ENCODE peak calls at places on chromosomes 7 and 10, in four cellular contexts. H, G, Y and N are unnamed samples.

GRCh38 chr10:85646312-85646711 is 720.3 kb downstream of the GRID1 start:
- DNase-seq in H (no peak), G (no peak), Y (no peak), N (no peak)

GRCh38 chr7:1325646-1326510 is 93.2 kb downstream of the UNCX start:
- DNase-seq in H (no peak), G (peak; percentile 53), Y (no peak), N (no peak)

GRCh38 chr7:25893436-25893835 is 258.6 kb upstream of the NFE2L3 start:
- DNase-seq in H (no peak), G (no peak), Y (no peak), N (no peak)

GRCh38 chr7:20219446-20220292 is 2.5 kb upstream of the MACC1 start:
- DNase-seq in H (peak; percentile 72), G (peak; percentile 80), Y (peak; percentile 99), N (no peak)

GRCh38 chr7:74104702-74105101 is 21.1 kb downstream of the LIMK1 start:
- DNase-seq in H (no peak), G (no peak), Y (no peak), N (no peak)

GRCh38 chr7:55550010-55550409 is 22.3 kb downstream of the VOPP1 start:
- DNase-seq in H (no peak), G (no peak), Y (no peak), N (no peak)

GRCh38 chr10:90179696-90180407 is 478.5 kb downstream of the KIF20B start:
- DNase-seq in H (no peak), G (no peak), Y (no peak), N (no peak)

GRCh38 chr10:7788640-7789335 is 811 bp downstream of the ATP5F1C start:
- DNase-seq in H (no peak), G (no peak), Y (no peak), N (no peak)

GRCh38 chr7:78345979-78346378 is 547.4 kb downstream of the PHTF2 start:
- DNase-seq in H (no peak), G (no peak), Y (no peak), N (no peak)

GRCh38 chr10:113454341-113455061 is 98.4 kb upstream of the HABP2 start:
- DNase-seq in H (no peak), G (peak; percentile 69), Y (no peak), N (no peak)

GRCh38 chr7:37367010-37367409 is 81.7 kb downstream of the ELMO1 start:
- DNase-seq in H (no peak), G (no peak), Y (no peak), N (no peak)

GRCh38 chr7:97009753-97010732 is 4.7 kb downstream of the DLX6 start:
- DNase-seq in H (no peak), G (no peak), Y (no peak), N (no peak)

GRCh38 chr7:27210441-27211083 is 10.7 kb upstream of the HOXA13 start:
- DNase-seq in H (no peak), G (peak; percentile 82), Y (no peak), N (no peak)

GRCh38 chr7:155796381-155797261 is 15.6 kb downstream of the SHH start:
- DNase-seq in H (no peak), G (no peak), Y (no peak), N (peak; percentile 63)

GRCh38 chr7:973312-973711 is 2.0 kb downstream of the COX19 start:
- DNase-seq in H (no peak), G (no peak), Y (no peak), N (no peak)

GRCh38 chr7:131745645-131746248 is 189.3 kb upstream of the PODXL start:
- DNase-seq in H (no peak), G (no peak), Y (no peak), N (peak; percentile 13)

GRCh38 chr7:106111671-106112117 is 418 bp downstream of the SYPL1 start:
- DNase-seq in H (no peak), G (peak; percentile 87), Y (no peak), N (no peak)

GRCh38 chr7:137820677-137821420 is 25.9 kb downstream of the DGKI start:
- DNase-seq in H (peak; percentile 70), G (peak; percentile 68), Y (no peak), N (no peak)

DNA sequence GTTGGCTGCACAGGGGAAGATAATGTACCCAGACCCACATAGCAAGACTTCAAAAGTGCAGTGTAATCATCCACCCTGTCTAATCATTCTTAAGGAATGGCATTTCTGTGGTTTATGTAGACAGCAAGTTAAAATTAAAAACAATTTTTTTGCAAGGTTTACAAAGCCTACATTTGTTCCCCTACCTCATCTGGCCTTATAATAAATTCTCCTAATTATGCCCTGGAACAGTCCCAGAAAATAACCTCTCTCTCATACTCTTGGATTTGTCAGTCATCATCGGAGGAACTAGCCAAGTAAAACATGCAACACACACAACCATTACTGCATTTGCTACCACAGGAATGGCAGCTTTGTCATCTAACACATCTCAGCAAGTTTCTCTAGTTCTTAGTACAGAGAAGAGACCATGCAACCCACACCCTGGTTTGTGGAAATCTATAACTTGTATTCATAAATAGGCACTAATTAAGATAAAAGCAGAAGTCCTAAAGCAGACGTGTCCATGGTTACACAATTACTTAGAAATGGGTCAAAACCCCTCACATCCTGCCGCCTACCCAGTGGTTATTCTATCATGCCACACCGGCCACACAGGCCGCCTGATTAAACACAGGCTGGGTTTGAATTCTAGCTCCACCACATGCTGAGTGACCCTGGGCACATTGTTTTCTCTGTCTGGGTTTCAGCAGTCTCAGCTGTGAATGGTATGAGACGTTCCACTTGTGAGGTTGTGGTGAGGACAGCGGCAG is 19.0 kb downstream of the ABLIM1 start:
- DNase-seq in H (no peak), G (no peak), Y (peak; percentile 27), N (no peak)
- TF ChIP-seq EP300 in H (no peak), G (no peak), Y (no peak), N (no peak)

GRCh38 chr7:81213394-81213793 is 294.5 kb upstream of the SEMA3C start:
- DNase-seq in H (no peak), G (no peak), Y (no peak), N (no peak)

GRCh38 chr7:81211204-81211603 is 292.4 kb upstream of the SEMA3C start:
- DNase-seq in H (no peak), G (no peak), Y (no peak), N (no peak)

GRCh38 chr7:81209059-81209458 is 290.2 kb upstream of the SEMA3C start:
- DNase-seq in H (no peak), G (no peak), Y (no peak), N (no peak)

GRCh38 chr7:81210092-81211064 is 291.5 kb upstream of the SEMA3C start:
- DNase-seq in H (no peak), G (no peak), Y (no peak), N (no peak)

GRCh38 chr7:81211617-81212016 is 292.8 kb upstream of the SEMA3C start:
- DNase-seq in H (no peak), G (no peak), Y (no peak), N (no peak)
- H3K27ac ChIP-seq in H (no peak overlapping the region), G (no peak overlapping the region), Y (no peak overlapping the region), N (no peak overlapping the region)

DNA sequence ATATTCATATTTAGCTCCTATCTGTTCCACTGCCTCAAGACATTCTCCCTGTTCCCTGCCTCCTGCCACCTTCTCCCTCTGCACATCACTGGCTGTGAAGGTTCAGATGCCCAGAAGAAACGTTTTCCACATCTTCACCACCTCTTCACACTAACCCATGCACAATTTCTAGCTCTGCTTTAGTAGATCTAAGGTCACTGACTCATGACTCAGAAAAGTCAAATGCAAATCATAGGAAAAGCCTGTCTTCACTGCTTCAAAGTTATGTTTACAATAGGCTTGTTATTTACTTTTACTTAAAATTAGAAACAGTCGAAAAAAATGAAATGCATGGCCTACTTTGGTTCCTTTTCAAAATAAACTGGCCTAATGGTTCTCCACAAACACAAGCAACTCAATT is 2.5 kb downstream of the SCRN1 start:
- DNase-seq in H (no peak), G (no peak), Y (no peak), N (no peak)
- H3K4me3 ChIP-seq in H (no peak overlapping the region), G (no peak overlapping the region), Y (peak overlapping the region; percentile 85), N (no peak overlapping the region)

DNA sequence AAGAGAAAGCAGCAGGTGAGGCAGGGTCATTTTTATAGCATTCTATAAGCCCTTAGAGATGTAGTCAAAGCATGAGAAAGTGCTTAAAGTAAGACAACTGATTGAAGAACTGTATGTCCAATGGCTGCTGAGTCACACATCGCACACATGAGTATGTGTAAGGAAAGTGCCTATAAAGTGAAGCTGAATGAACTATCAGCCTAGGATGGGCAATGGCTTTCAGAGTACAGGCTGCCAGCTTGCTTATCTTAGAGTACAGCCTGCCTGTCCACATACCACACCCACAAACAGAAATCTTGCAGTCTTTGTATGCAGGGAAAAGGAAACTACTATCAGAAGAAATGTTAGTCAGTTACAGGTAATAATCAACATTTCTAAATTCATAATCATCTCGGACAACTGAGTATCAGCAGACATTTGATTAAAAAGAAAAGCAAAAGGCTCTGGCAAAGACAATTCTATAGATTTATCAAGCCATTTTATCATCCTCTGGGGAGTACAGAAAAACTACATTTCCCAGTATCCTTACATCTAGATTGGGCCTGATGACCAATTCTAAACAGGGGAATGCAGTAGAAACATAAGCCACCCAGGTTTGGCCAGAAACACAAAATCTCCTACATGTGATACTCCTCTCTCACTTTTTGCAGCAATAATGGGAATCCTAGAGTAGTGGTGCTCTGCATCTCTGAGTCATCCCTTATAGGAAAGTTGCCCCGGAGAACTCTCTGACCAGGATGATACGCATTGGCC is 16.2 kb upstream of the EPHB6 start:
- DNase-seq in H (no peak), G (no peak), Y (no peak), N (no peak)
- TF ChIP-seq EP300 in H (no peak), G (no peak), Y (no peak), N (no peak)

GRCh38 chr10:132437511-132437910 is 40.5 kb downstream of the PWWP2B start:
- DNase-seq in H (no peak), G (no peak), Y (no peak), N (no peak)

GRCh38 chr10:132439025-132439388 is 42.0 kb downstream of the PWWP2B start:
- DNase-seq in H (no peak), G (no peak), Y (no peak), N (no peak)

GRCh38 chr10:132440791-132441565 is 44.0 kb downstream of the PWWP2B start:
- DNase-seq in H (no peak), G (no peak), Y (no peak), N (no peak)

GRCh38 chr10:132438091-132439024 is 41.4 kb downstream of the PWWP2B start:
- DNase-seq in H (no peak), G (no peak), Y (no peak), N (no peak)

GRCh38 chr10:132439424-132440163 is 42.6 kb downstream of the PWWP2B start:
- DNase-seq in H (no peak), G (no peak), Y (no peak), N (no peak)
- H3K27ac ChIP-seq in H (no peak overlapping the region), G (no peak overlapping the region), Y (no peak overlapping the region), N (no peak overlapping the region)

DNA sequence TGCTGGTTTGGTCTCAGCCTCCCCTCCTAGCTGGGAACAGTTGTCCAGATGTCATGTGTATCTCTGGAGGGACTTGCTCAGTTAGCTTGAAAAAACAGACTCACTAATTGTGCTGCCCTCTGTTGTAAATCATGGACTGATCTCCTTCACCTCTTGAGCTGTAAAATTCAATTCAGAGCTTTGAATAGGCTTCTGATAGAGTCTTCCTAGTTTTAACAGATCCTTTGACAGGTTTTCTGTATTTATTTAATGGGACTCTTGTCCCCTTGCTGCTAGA is 405.2 kb downstream of the ADRA2A start:
- DNase-seq in H (no peak), G (no peak), Y (no peak), N (no peak)
- H3K4me3 ChIP-seq in H (no peak overlapping the region), G (no peak overlapping the region), Y (no peak overlapping the region), N (no peak overlapping the region)

GRCh38 chr10:74706966-74707365 is 119.4 kb upstream of the KAT6B start:
- DNase-seq in H (no peak), G (no peak), Y (no peak), N (no peak)

GRCh38 chr10:74705361-74705980 is 120.9 kb upstream of the KAT6B start:
- DNase-seq in H (no peak), G (no peak), Y (no peak), N (no peak)

GRCh38 chr10:74704629-74705360 is 121.6 kb upstream of the KAT6B start:
- DNase-seq in H (no peak), G (no peak), Y (no peak), N (no peak)
- TF ChIP-seq EP300 in H (no peak), G (no peak), Y (no peak), N (no peak)

GRCh38 chr10:21511931-21512330 is 13.6 kb downstream of the SKIDA1 start:
- DNase-seq in H (no peak), G (no peak), Y (no peak), N (no peak)
- H3K27ac ChIP-seq in H (no peak overlapping the region), G (no peak overlapping the region), Y (no peak overlapping the region), N (no peak overlapping the region)